ENCODE peak calls at places on chromosomes 6 and 20, in six cellular contexts. I, D, W, T, K and V are unnamed samples.

GRCh38 chr20:37571033-37571432 is 43.4 kb upstream of the BLCAP start:
- DNase-seq in I (no peak), D (no peak), W (no peak), T (no peak), K (no peak), V (no peak)

GRCh38 chr6:170529839-170530520 is 23.1 kb downstream of the PSMB1 start:
- DNase-seq in I (peak; percentile 78), D (peak; percentile 67), W (peak; percentile 52), T (peak; percentile 77), K (peak; percentile 69), V (peak; percentile 78)

GRCh38 chr6:134774244-134774643 is 175.7 kb downstream of the ALDH8A1 start:
- DNase-seq in I (no peak), D (no peak), W (no peak), T (no peak), K (no peak), V (no peak)

GRCh38 chr6:169529931-169530761 is 171.7 kb downstream of the WDR27 start:
- DNase-seq in I (no peak), D (peak; percentile 5), W (no peak), T (no peak), K (no peak), V (peak; percentile 14)

GRCh38 chr6:38497546-38497945 is 142.2 kb downstream of the BTBD9 start:
- DNase-seq in I (no peak), D (no peak), W (no peak), T (no peak), K (no peak), V (no peak)

GRCh38 chr6:35044771-35045275 is 96.3 kb downstream of the TCP11 start:
- DNase-seq in I (no peak), D (no peak), W (no peak), T (no peak), K (no peak), V (peak; percentile 76)

GRCh38 chr20:2658414-2659354 is 5.3 kb downstream of the IDH3B start:
- DNase-seq in I (no peak), D (peak; percentile 52), W (no peak), T (no peak), K (peak; percentile 40), V (peak; percentile 66)

GRCh38 chr20:11130554-11131166 is 456.9 kb upstream of the JAG1 start:
- DNase-seq in I (no peak), D (no peak), W (no peak), T (no peak), K (no peak), V (no peak)

GRCh38 chr6:111536888-111537287 is 53.9 kb upstream of the REV3L start:
- DNase-seq in I (no peak), D (no peak), W (no peak), T (no peak), K (no peak), V (peak; percentile 93)

GRCh38 chr6:54053893-54054391 is 57.3 kb upstream of the MLIP start:
- DNase-seq in I (no peak), D (no peak), W (peak; percentile 48), T (no peak), K (no peak), V (no peak)

GRCh38 chr6:36701401-36701991 is 3.9 kb downstream of the RAB44 start:
- DNase-seq in I (no peak), D (no peak), W (no peak), T (no peak), K (peak; percentile 52), V (peak; percentile 66)

GRCh38 chr6:114465511-114465910 is 122.7 kb upstream of the HS3ST5 start:
- DNase-seq in I (no peak), D (no peak), W (no peak), T (no peak), K (no peak), V (no peak)

GRCh38 chr20:19944772-19945459 is 72.2 kb upstream of the NAA20 start:
- DNase-seq in I (no peak), D (no peak), W (no peak), T (no peak), K (no peak), V (no peak)

GRCh38 chr6:109783245-109783990 is 92.3 kb downstream of the FIG4 start:
- DNase-seq in I (peak; percentile 51), D (no peak), W (no peak), T (peak; percentile 14), K (no peak), V (peak; percentile 43)

GRCh38 chr6:12150812-12151432 is 138.8 kb downstream of the HIVEP1 start:
- DNase-seq in I (peak; percentile 70), D (peak; percentile 25), W (peak; percentile 19), T (peak; percentile 57), K (peak; percentile 38), V (peak; percentile 56)

GRCh38 chr6:160376445-160376844 is 28.3 kb downstream of the SLC22A3 start:
- DNase-seq in I (no peak), D (no peak), W (no peak), T (no peak), K (no peak), V (no peak)

GRCh38 chr6:33589723-33590530 is 9.9 kb upstream of the BAK1 start:
- DNase-seq in I (peak; percentile 83), D (peak; percentile 68), W (peak; percentile 87), T (peak; percentile 81), K (peak; percentile 97), V (peak; percentile 53)

GRCh38 chr6:109513571-109514071 is 30.6 kb upstream of the ZBTB24 start:
- DNase-seq in I (no peak), D (no peak), W (no peak), T (no peak), K (no peak), V (no peak)

GRCh38 chr20:52785678-52786077 is 186.5 kb upstream of the TSHZ2 start:
- DNase-seq in I (no peak), D (no peak), W (no peak), T (no peak), K (no peak), V (no peak)

GRCh38 chr20:52779125-52779524 is 193.0 kb upstream of the TSHZ2 start:
- DNase-seq in I (no peak), D (no peak), W (no peak), T (no peak), K (no peak), V (no peak)

GRCh38 chr20:52789716-52790115 is 182.4 kb upstream of the TSHZ2 start:
- DNase-seq in I (no peak), D (no peak), W (no peak), T (no peak), K (no peak), V (no peak)

GRCh38 chr20:52783769-52784168 is 188.4 kb upstream of the TSHZ2 start:
- DNase-seq in I (peak; percentile 62), D (no peak), W (no peak), T (peak; percentile 28), K (peak; percentile 30), V (peak; percentile 33)
- TF ChIP-seq CTCF in I (peak; percentile 44), D (no peak), W (peak; percentile 12), T (peak; percentile 42), K (peak; percentile 39), V (peak; percentile 58)

GRCh38 chr6:96302991-96303390 is 218.6 kb upstream of the UFL1 start:
- DNase-seq in I (no peak), D (no peak), W (no peak), T (no peak), K (no peak), V (no peak)
- TF ChIP-seq MAX in I (no peak), D (no peak), W (no peak), T (no peak), K (no peak), V (no peak)

DNA sequence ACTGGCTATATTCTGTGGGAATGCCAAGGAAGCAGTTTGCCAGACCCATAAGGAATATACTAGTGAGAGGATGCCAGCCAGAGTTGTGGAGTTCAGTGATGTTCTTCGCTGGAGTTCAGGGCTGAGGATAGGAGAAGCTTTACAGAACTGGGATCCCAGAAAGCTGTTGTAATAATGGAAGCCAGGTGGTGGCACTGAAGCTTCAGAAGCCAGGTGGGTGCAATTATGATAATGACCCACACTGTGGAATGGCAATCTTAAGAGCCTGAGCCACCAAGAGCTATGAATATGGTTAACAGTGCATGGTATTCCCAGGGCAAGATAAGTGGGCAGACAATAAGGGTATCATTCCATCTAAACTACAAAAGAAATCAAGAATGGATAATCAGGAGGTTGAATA is 25.1 kb upstream of the ENPP1 start:
- DNase-seq in I (no peak), D (no peak), W (no peak), T (no peak), K (no peak), V (no peak)
- TF ChIP-seq CTCF in I (no peak), D (no peak), W (no peak), T (peak; percentile 27), K (peak; percentile 64), V (no peak)

GRCh38 chr20:33864324-33864963 is 53.3 kb downstream of the CHMP4B start:
- DNase-seq in I (no peak), D (no peak), W (no peak), T (no peak), K (no peak), V (no peak)
- TF ChIP-seq MAX in I (no peak), D (no peak), W (no peak), T (no peak), K (no peak), V (no peak)